ENCODE peak calls at places on chromosomes 11 and 22, in seven cellular contexts. B is A549, W is ovary, S is breast epithelium, T is IMR-90, C is uterus, Q is adrenal gland. H is an unnamed sample. For H3K4me1, the result is how much of the 10 kb centered on the place peaks cover.

GRCh38 chr22:28909375-28909774 is 26.0 kb downstream of the ZNRF3 start:
- DNase-seq in W (no peak), B (no peak), S (no peak), T (peak), Q (peak), C (no peak), H (no peak)

GRCh38 chr11:108556019-108556418 is 37.5 kb downstream of the EXPH5 start:
- DNase-seq in Q (no peak), S (no peak), T (no peak), B (no peak), C (no peak), W (no peak), H (no peak)

GRCh38 chr11:44619931-44620725 is 54.7 kb downstream of the CD82 start:
- DNase-seq in Q (no peak), S (peak), W (peak), B (no peak), C (peak), T (no peak), H (peak)

GRCh38 chr11:15720460-15720859 is 605.7 kb downstream of the INSC start:
- DNase-seq in S (no peak), C (no peak), T (peak), B (no peak), Q (no peak), W (no peak), H (no peak)

GRCh38 chr11:117239295-117239694 is 6.8 kb downstream of the RNF214 start:
- DNase-seq in B (peak), C (no peak), Q (peak), S (no peak), W (no peak), T (peak), H (no peak)

GRCh38 chr22:50341977-50342650 is 1.0 kb upstream of the PPP6R2 start:
- DNase-seq in W (peak), B (peak), C (peak), S (peak), Q (peak), T (peak), H (peak)

GRCh38 chr22:49933236-49933921 is 14.9 kb downstream of the CRELD2 start:
- DNase-seq in S (no peak), T (no peak), B (no peak), W (peak), C (peak), Q (peak), H (peak)

GRCh38 chr22:42022162-42022847 is 23.7 kb downstream of the WBP2NL start:
- DNase-seq in C (no peak), S (no peak), T (no peak), Q (no peak), B (no peak), W (no peak), H (no peak)

GRCh38 chr11:128772814-128773213 is 78.9 kb downstream of the FLI1 start:
- DNase-seq in W (no peak), T (no peak), S (no peak), C (no peak), Q (peak), B (no peak), H (peak)

GRCh38 chr22:42758929-42759629 is 38.4 kb upstream of the A4GALT start:
- DNase-seq in B (no peak), Q (peak), W (peak), C (no peak), T (peak), S (no peak), H (no peak)

GRCh38 chr11:122494171-122494570 is 161.4 kb upstream of the UBASH3B start:
- DNase-seq in C (no peak), T (peak), S (no peak), B (no peak), W (no peak), Q (no peak), H (no peak)

GRCh38 chr11:86122773-86123172 is 53.9 kb upstream of the PICALM start:
- DNase-seq in B (no peak), Q (no peak), C (no peak), T (no peak), W (no peak), S (no peak), H (no peak)

GRCh38 chr11:128707671-128708070 is 13.8 kb downstream of the FLI1 start:
- DNase-seq in B (no peak), S (no peak), C (no peak), W (no peak), Q (no peak), T (peak), H (no peak)

GRCh38 chr11:23725752-23726151 is 771.1 kb upstream of the LUZP2 start:
- DNase-seq in T (no peak), S (no peak), C (no peak), Q (no peak), B (no peak), W (no peak), H (no peak)

GRCh38 chr11:12544986-12545775 is 129.0 kb upstream of the TEAD1 start:
- DNase-seq in T (peak), B (no peak), Q (no peak), S (no peak), C (no peak), W (no peak), H (no peak)

GRCh38 chr11:95849087-95849825 is 59.0 kb downstream of the CEP57 start:
- DNase-seq in W (peak), S (no peak), T (peak), C (peak), Q (peak), B (peak), H (no peak)

GRCh38 chr11:6576471-6577373 is 26.7 kb downstream of the RRP8 start:
- DNase-seq in W (peak), T (peak), C (peak), B (no peak), Q (peak), S (no peak), H (no peak)

GRCh38 chr11:84899740-84900139 is 727.4 kb downstream of the DLG2 start:
- DNase-seq in T (peak), C (no peak), Q (no peak), B (no peak), S (no peak), W (no peak), H (no peak)

GRCh38 chr11:9003573-9004309 is at the start of gene NRIP3:
- DNase-seq in B (peak), Q (peak), S (peak), C (peak), T (peak), W (peak), H (peak)

GRCh38 chr22:44645083-44645482 is 56.9 kb upstream of the PRR5 start:
- DNase-seq in T (no peak), C (no peak), S (no peak), B (no peak), Q (no peak), W (no peak), H (no peak)

GRCh38 chr22:23696326-23696851 is 5.6 kb downstream of the RGL4 start:
- DNase-seq in W (no peak), B (no peak), C (no peak), Q (peak), S (peak), T (peak), H (no peak)

GRCh38 chr11:105912666-105913065 is 109.4 kb downstream of the MSANTD4 start:
- DNase-seq in S (no peak), Q (no peak), C (no peak), W (no peak), B (no peak), T (no peak), H (no peak)

GRCh38 chr11:44426119-44426518 is 116.2 kb upstream of the ALX4 start:
- DNase-seq in Q (no peak), C (no peak), S (no peak), B (no peak), T (no peak), W (no peak), H (no peak)

GRCh38 chr11:8735094-8735493 is 52.5 kb downstream of the RPL27A start:
- DNase-seq in T (no peak), Q (no peak), B (no peak), C (no peak), S (no peak), W (no peak), H (no peak)

GRCh38 chr11:9600651-9601040 is 27.2 kb downstream of the WEE1 start:
- DNase-seq in B (no peak), S (no peak), C (no peak), W (no peak), Q (no peak), T (peak), H (no peak)

GRCh38 chr11:35531246-35531645 is 5.8 kb upstream of the PAMR1 start:
- DNase-seq in Q (no peak), W (no peak), B (no peak), T (no peak), S (no peak), C (no peak), H (no peak)

GRCh38 chr11:706957-707816 is 1.2 kb downstream of the EPS8L2 start:
- DNase-seq in W (peak), C (no peak), Q (peak), T (no peak), B (peak), S (no peak), H (peak)

GRCh38 chr11:81092517-81092916 is 1641.1 kb downstream of the FAM181B start:
- DNase-seq in C (no peak), T (no peak), Q (no peak), B (no peak), W (no peak), S (no peak), H (no peak)

GRCh38 chr11:113664069-113664980 is 41.8 kb downstream of the TMPRSS5 start:
- DNase-seq in C (no peak), S (no peak), T (peak), B (peak), W (no peak), Q (no peak), H (no peak)

GRCh38 chr11:126992065-126992803 is 8.3 kb downstream of the KIRREL3 start:
- DNase-seq in W (no peak), S (no peak), B (peak), Q (no peak), T (peak), C (no peak), H (no peak)

GRCh38 chr22:49330421-49331222 is 497.1 kb downstream of the BRD1 start:
- DNase-seq in W (no peak), B (no peak), Q (no peak), C (no peak), S (peak), T (no peak), H (no peak)

GRCh38 chr11:108222686-108223448 is at the start of gene ATM:
- DNase-seq in Q (peak), B (peak), S (peak), W (peak), T (peak), C (peak), H (peak)

GRCh38 chr11:2977113-2977512 is 15.0 kb downstream of the NAP1L4 start:
- DNase-seq in C (no peak), Q (no peak), S (no peak), W (no peak), T (no peak), B (no peak), H (no peak)

GRCh38 chr11:2980168-2980840 is 11.8 kb downstream of the NAP1L4 start:
- DNase-seq in W (no peak), S (no peak), T (no peak), C (no peak), Q (no peak), B (no peak), H (no peak)

GRCh38 chr11:2975594-2975993 is 16.5 kb downstream of the NAP1L4 start:
- DNase-seq in Q (peak), B (peak), W (no peak), C (no peak), S (no peak), T (peak), H (no peak)

GRCh38 chr11:2974272-2974671 is 17.9 kb downstream of the NAP1L4 start:
- DNase-seq in B (no peak), W (no peak), T (no peak), Q (no peak), C (no peak), S (no peak), H (no peak)

DNA sequence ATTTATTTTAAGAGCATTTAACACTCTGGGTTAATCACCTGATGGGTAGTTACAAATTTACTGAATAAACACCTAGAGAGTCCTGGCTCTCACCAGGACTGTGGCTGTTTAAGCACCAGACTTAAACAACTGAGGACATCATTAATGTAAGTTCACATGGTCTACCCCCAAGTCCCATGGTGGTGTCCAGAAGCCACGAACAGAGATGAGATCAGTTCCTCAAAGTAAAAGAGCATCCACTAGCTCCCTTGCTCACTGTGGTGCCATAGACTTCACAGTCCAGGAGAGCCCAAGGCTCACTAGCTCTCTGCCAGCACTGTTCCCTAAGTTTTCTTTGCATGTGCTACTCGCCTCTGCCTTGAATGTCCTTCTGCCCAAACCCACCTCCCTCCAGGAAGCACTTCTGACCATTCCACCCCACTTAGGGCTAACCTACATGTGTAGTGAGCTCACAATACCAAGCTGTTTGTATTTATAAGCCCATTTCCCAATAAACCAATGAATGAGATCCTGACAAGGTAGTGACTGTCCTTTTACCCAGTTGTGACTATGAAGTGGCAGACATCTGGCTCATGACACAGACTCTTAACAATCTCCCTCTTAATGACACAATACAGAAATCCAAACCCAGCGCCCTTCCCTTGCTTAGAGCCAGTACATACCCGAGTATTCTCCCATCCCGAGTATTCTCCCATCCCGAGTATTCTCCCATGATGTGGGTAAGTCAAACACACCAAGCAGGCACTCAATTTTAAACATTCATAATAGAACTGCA is 15.7 kb downstream of the NAP1L4 start:
- DNase-seq in W (no peak), C (no peak), Q (no peak), S (no peak), B (no peak), T (no peak), H (no peak)
- TF ChIP-seq POLR2A in W (no peak), C (no peak), Q (no peak), S (no peak), B (no peak), T (no peak), H (no peak)

DNA sequence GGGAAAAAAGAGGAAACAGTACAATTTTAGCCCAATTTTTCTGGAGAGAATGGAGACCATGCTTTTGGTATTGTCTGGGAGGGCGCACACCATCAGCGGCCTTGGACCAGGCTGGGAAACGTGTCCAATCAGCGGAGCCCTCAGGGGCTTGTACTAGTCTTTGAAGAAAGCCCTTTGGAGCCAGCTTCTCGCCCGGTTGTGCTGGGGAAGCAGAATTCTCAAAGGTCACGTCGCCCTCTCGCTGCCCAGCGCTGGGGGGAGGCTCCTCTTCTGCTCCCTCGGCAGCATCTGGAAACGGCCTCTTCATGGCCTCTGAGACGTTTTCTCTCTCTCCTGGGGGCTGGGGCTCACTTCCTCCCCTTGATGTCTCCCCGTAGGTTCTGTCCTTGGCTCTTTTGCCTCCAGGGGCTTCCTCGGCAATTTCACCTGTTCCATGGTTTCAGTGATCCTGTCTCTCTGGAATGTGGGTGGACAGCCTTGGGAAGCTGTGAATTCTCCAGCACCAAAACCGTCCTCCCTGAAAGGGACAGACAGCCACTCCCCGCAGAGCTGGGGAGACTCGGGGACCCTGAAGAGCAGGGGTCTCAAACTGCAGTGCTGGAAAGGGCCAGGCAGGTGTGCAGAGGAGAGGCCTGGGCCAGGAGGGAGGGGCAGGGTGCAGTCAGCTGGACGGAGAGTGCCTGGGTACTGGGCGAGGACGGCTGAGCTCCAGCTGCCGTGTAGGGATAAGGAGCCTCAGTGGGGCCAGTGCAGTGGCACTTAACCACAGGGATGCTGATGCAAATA is 80.2 kb downstream of the RPS6KA4 start:
- DNase-seq in W (no peak), Q (no peak), B (no peak), S (no peak), C (no peak), T (no peak), H (no peak)
- H3K4me1 ChIP-seq in W (under half), Q (under half), B (under half), S (under half), C (under half), T (under half), H (under half)

DNA sequence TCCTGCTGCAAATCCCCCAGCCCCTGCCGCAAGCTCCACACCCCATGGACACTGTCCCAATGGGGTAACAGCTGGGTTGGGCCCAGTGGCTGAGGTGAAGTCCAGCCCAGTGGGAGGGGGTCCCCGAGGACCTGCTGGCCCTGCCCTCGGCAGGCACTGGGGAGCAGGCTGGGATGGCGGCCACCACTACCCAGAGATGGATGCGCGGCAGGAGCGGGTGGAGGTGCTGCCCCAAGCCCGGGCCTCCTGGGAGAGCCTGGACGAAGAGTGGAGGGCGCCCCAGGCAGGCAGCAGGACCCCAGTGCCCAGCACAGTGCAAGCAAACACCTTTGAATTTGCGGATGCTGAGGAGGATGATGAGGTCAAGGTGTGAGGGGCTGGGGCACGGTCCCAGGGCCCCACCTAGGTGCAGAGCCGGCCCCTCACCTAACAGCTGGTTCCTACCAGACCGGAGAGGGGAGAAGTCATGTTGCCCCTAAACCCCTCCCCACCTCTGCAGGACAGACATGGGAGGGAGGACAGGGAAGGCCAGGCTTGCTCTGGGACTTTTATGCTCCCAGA is 8.2 kb downstream of the CDC42EP1 start:
- DNase-seq in T (no peak), S (no peak), B (no peak), C (no peak), W (no peak), Q (no peak), H (no peak)
- TF ChIP-seq POLR2A in T (no peak), S (no peak), B (no peak), C (no peak), W (no peak), Q (no peak), H (peak)

GRCh38 chr11:76558473-76558872 is 112.1 kb downstream of the LRRC32 start:
- DNase-seq in B (no peak), W (no peak), T (no peak), C (no peak), S (no peak), Q (no peak), H (no peak)
- H3K4me1 ChIP-seq in B (under half), W (under half), T (under half), C (under half), S (under half), Q (under half), H (under half)

GRCh38 chr22:40325315-40325714 is 21.0 kb upstream of the ADSL start:
- DNase-seq in T (no peak), C (no peak), S (no peak), W (no peak), Q (no peak), B (no peak), H (no peak)
- TF ChIP-seq POLR2A in T (no peak), C (no peak), S (no peak), W (no peak), Q (no peak), B (no peak), H (no peak)

GRCh38 chr11:68532719-68533369 is 72.3 kb downstream of the PPP6R3 start:
- DNase-seq in S (no peak), C (no peak), T (no peak), B (no peak), Q (no peak), W (no peak), H (no peak)
- H3K4me1 ChIP-seq in S (under half), C (under half), T (under half), B (under half), Q (under half), W (under half), H (under half)

DNA sequence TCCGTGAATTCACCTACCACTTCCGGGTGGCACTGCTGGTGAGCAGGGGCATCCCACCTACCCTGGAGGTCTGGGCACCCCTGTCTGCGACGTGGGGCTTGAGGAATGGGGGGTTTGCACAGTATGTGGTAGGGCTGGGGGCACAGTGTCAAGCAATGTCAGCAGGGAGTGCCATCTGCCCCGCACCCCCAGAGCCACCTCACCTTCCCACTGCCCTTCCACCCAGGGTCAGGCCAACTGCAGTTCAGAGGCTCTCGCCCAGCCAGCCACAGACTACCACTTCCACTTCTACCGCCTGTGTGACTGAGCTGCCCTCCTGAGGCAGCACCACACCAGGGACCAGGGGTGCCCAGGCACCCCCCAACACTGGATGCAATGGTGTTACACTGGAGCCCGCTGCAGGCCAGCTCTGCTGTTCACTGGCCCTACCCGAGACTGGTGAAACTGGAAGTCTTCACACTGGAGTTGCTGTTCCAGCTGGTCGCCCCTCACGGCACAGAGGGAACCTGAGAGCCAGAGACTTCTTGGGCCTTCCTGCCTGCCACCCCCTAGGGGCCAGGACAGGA is 6.5 kb downstream of the TMEM258 start:
- DNase-seq in W (no peak), S (no peak), C (no peak), B (no peak), Q (no peak), T (no peak), H (no peak)
- TF ChIP-seq POLR2A in W (no peak), S (no peak), C (no peak), B (no peak), Q (no peak), T (no peak), H (no peak)

GRCh38 chr11:33692013-33692504 is 8.6 kb downstream of the C11orf91 start:
- DNase-seq in C (peak), W (peak), S (no peak), B (peak), T (peak), Q (peak), H (no peak)
- H3K4me1 ChIP-seq in C (under half), W (under half), S (under half), B (half or more), T (under half), Q (under half), H (under half)

GRCh38 chr11:2400069-2400760 is at the start of gene TSSC4:
- DNase-seq in S (peak), Q (peak), T (peak), B (peak), W (peak), C (peak), H (peak)
- TF ChIP-seq POLR2A in S (peak), Q (peak), T (peak), B (peak), W (peak), C (peak), H (peak)

H was measured in right lobe of liver.